ENCODE peak calls at places on chromosomes 5 and 9, in five cellular contexts. U, X, P, R and A are unnamed samples. For H3K36me3, the result is how much of the 10 kb centered on the place peaks cover.

GRCh38 chr9:127536499-127536898 is 75.6 kb upstream of the STXBP1 start:
- DNase-seq in U (no peak), X (no peak), P (no peak), R (no peak), A (no peak)

GRCh38 chr5:120457839-120458507 is 6.1 kb upstream of the PRR16 start:
- DNase-seq in U (peak), X (peak), P (peak), R (peak), A (peak)

GRCh38 chr9:122338989-122339388 is 31.8 kb upstream of the PTGS1 start:
- DNase-seq in U (no peak), X (no peak), P (no peak), R (no peak), A (no peak)

GRCh38 chr5:170451764-170452365 is 52.0 kb upstream of the KCNIP1 start:
- DNase-seq in U (no peak), X (no peak), P (no peak), R (no peak), A (no peak)

GRCh38 chr5:141778211-141778610 is 96.2 kb upstream of the ARAP3 start:
- DNase-seq in U (no peak), X (no peak), P (peak), R (no peak), A (no peak)

GRCh38 chr5:96067902-96068614 is 106.4 kb upstream of the ELL2 start:
- DNase-seq in U (peak), X (no peak), P (no peak), R (no peak), A (no peak)

GRCh38 chr5:4189317-4189716 is 593.7 kb downstream of the IRX1 start:
- DNase-seq in U (no peak), X (no peak), P (no peak), R (no peak), A (no peak)

GRCh38 chr5:149581931-149582768 is 852 bp downstream of the ARHGEF37 start:
- DNase-seq in U (peak), X (no peak), P (no peak), R (no peak), A (no peak)

GRCh38 chr5:87729786-87730185 is 317.1 kb upstream of the CCNH start:
- DNase-seq in U (no peak), X (no peak), P (no peak), R (no peak), A (no peak)

GRCh38 chr5:154243736-154244135 is 53.2 kb downstream of the GALNT10 start:
- DNase-seq in U (no peak), X (no peak), P (no peak), R (no peak), A (no peak)

GRCh38 chr9:113593682-113594281 is 130.3 kb downstream of the RGS3 start:
- DNase-seq in U (peak), X (peak), P (no peak), R (no peak), A (peak)

GRCh38 chr5:118863345-118863744 is 125.0 kb downstream of the DTWD2 start:
- DNase-seq in U (no peak), X (no peak), P (no peak), R (no peak), A (no peak)

GRCh38 chr5:140881889-140882590 is at the start of gene PCDHA13:
- DNase-seq in U (peak), X (no peak), P (no peak), R (no peak), A (no peak)

GRCh38 chr5:107618233-107618632 is 52.5 kb downstream of the EFNA5 start:
- DNase-seq in U (no peak), X (no peak), P (no peak), R (no peak), A (no peak)

GRCh38 chr5:94031631-94032030 is 290.2 kb upstream of the POU5F2 start:
- DNase-seq in U (no peak), X (no peak), P (no peak), R (no peak), A (peak)

GRCh38 chr5:42301349-42301748 is 121.9 kb upstream of the GHR start:
- DNase-seq in U (no peak), X (no peak), P (no peak), R (no peak), A (no peak)

GRCh38 chr5:154779105-154779504 is 23.9 kb downstream of the LARP1 start:
- DNase-seq in U (no peak), X (no peak), P (no peak), R (no peak), A (no peak)

GRCh38 chr5:22372376-22372775 is 480.8 kb downstream of the CDH12 start:
- DNase-seq in U (peak), X (no peak), P (no peak), R (no peak), A (no peak)

GRCh38 chr9:121441163-121441562 is 58.5 kb downstream of the GGTA1 start:
- DNase-seq in U (no peak), X (no peak), P (no peak), R (no peak), A (no peak)

GRCh38 chr5:55868846-55869245 is 17.7 kb downstream of the IL31RA start:
- DNase-seq in U (no peak), X (no peak), P (no peak), R (no peak), A (no peak)

GRCh38 chr9:2109066-2109650 is 94.0 kb downstream of the SMARCA2 start:
- DNase-seq in U (no peak), X (no peak), P (no peak), R (no peak), A (no peak)

GRCh38 chr9:125579030-125579932 is 127.7 kb downstream of the MAPKAP1 start:
- DNase-seq in U (no peak), X (no peak), P (no peak), R (no peak), A (no peak)

GRCh38 chr5:172361566-172362238 is 78.1 kb upstream of the UBTD2 start:
- DNase-seq in U (no peak), X (no peak), P (no peak), R (no peak), A (peak)

GRCh38 chr5:65480306-65480865 is 1.3 kb downstream of the ADAMTS6 start:
- DNase-seq in U (peak), X (peak), P (peak), R (peak), A (peak)

GRCh38 chr9:63817622-63818518 is 1467.1 kb downstream of the FOXD4L5 start:
- DNase-seq in U (peak), X (peak), P (peak), R (peak), A (peak)

GRCh38 chr5:79035237-79035636 is 34.2 kb downstream of the DMGDH start:
- DNase-seq in U (no peak), X (no peak), P (no peak), R (no peak), A (no peak)

GRCh38 chr9:18142964-18143363 is 331.0 kb upstream of the ADAMTSL1 start:
- DNase-seq in U (peak), X (no peak), P (no peak), R (no peak), A (no peak)

GRCh38 chr9:124792976-124793594 is 16.2 kb downstream of the OLFML2A start:
- DNase-seq in U (no peak), X (no peak), P (no peak), R (no peak), A (peak)

GRCh38 chr9:89544280-89544664 is 46.4 kb upstream of the SEMA4D start:
- DNase-seq in U (no peak), X (no peak), P (no peak), R (no peak), A (no peak)

GRCh38 chr9:36820392-36820861 is 213.6 kb downstream of the PAX5 start:
- DNase-seq in U (no peak), X (no peak), P (no peak), R (no peak), A (no peak)

GRCh38 chr5:160036243-160036642 is 27.3 kb downstream of the TTC1 start:
- DNase-seq in U (peak), X (peak), P (no peak), R (no peak), A (peak)

GRCh38 chr5:141488591-141489478 is at the start of gene PCDHGC5:
- DNase-seq in U (peak), X (no peak), P (no peak), R (no peak), A (no peak)

GRCh38 chr9:21542780-21543179 is 60.7 kb upstream of the IFNE start:
- DNase-seq in U (no peak), X (no peak), P (no peak), R (no peak), A (no peak)

GRCh38 chr5:110851357-110851756 is 112.5 kb downstream of the SLC25A46 start:
- DNase-seq in U (no peak), X (no peak), P (no peak), R (no peak), A (no peak)

GRCh38 chr5:56279979-56280378 is 46.8 kb upstream of the ANKRD55 start:
- DNase-seq in U (no peak), X (no peak), P (no peak), R (no peak), A (peak)

GRCh38 chr9:137185921-137186320 is 2.4 kb downstream of the ANAPC2 start:
- DNase-seq in U (no peak), X (no peak), P (no peak), R (no peak), A (no peak)

GRCh38 chr9:137188086-137188489 is 272 bp downstream of the ANAPC2 start:
- DNase-seq in U (no peak), X (no peak), P (no peak), R (no peak), A (no peak)

GRCh38 chr9:137188490-137189296 is at the start of the genes ANAPC2 and SSNA1:
- DNase-seq in U (peak), X (peak), P (peak), R (peak), A (peak)

GRCh38 chr9:137186385-137186784 is 2.0 kb downstream of the ANAPC2 start:
- DNase-seq in U (no peak), X (no peak), P (no peak), R (no peak), A (no peak)

DNA sequence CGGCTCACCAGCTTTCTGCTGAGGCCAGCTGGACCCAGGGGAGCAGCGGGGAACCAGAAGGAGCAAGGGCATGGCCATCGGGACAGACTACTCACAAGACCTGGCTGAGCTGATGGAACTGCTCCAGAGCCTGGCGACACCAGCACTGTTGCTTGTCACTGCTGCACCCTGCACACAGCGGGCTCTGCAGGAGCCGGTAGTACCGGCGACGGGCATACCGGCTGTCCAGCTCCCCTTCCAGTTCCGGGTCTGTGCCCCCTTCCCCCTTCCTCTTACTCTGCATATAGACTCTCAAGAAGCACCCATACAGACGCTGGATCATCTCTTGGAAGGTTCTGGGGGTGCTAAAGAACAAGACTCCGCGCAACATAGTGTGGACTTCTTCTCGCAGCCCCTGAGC is 974 bp downstream of the ANAPC2 start:
- DNase-seq in U (no peak), X (no peak), P (no peak), R (no peak), A (no peak)
- H3K36me3 ChIP-seq in U (under half), X (half or more), P (half or more), R (under half), A (under half)

GRCh38 chr5:54676466-54676865 is 158.9 kb downstream of the SNX18 start:
- DNase-seq in U (no peak), X (no peak), P (no peak), R (no peak), A (peak)

GRCh38 chr5:54678737-54679136 is 161.2 kb downstream of the SNX18 start:
- DNase-seq in U (no peak), X (no peak), P (no peak), R (no peak), A (no peak)

GRCh38 chr5:54679686-54680085 is 162.1 kb downstream of the SNX18 start:
- DNase-seq in U (no peak), X (no peak), P (no peak), R (no peak), A (no peak)

GRCh38 chr5:54676964-54677363 is 159.4 kb downstream of the SNX18 start:
- DNase-seq in U (no peak), X (no peak), P (no peak), R (no peak), A (no peak)

GRCh38 chr5:54681036-54681435 is 163.5 kb downstream of the SNX18 start:
- DNase-seq in U (no peak), X (no peak), P (no peak), R (no peak), A (no peak)
- TF ChIP-seq CTCF in U (no peak), X (no peak), P (no peak), R (no peak), A (no peak)

GRCh38 chr9:111400564-111400898 is 70.5 kb upstream of the OR2K2 start:
- DNase-seq in U (no peak), X (no peak), P (no peak), R (no peak), A (no peak)

GRCh38 chr9:111393971-111394370 is 63.9 kb upstream of the OR2K2 start:
- DNase-seq in U (no peak), X (no peak), P (no peak), R (no peak), A (no peak)

GRCh38 chr9:111399772-111400563 is 69.9 kb upstream of the OR2K2 start:
- DNase-seq in U (peak), X (no peak), P (peak), R (no peak), A (no peak)

DNA sequence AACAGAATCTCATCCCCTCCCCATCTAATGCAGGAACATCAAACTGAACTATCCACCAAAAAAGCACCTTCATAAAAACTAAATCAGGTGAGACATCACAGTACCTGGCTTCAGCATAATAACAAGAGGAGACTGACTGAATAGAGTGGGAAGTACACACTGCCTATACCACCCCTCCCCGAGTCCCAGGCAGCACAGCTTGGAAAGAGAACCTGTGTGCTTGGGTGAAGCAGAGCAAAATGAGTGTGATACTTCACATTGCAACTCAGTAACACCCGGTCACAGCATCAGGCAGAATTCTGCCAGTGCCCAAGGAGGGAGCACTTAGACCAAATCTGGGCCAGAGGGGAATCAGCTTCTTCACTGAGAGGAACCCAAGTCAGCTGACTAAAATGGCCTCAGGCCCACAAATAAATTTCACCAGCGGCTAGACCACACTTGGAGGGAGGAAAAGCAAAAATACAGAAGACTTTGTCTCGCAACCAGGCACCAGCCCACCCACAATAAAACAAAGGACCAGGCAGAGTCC is 69.3 kb upstream of the OR2K2 start:
- DNase-seq in U (no peak), X (no peak), P (no peak), R (no peak), A (no peak)
- H3K36me3 ChIP-seq in U (half or more), X (half or more), P (half or more), R (under half), A (under half)

GRCh38 chr9:105244996-105245719 is 707 bp downstream of the SLC44A1 start:
- DNase-seq in U (peak), X (peak), P (peak), R (peak), A (peak)
- TF ChIP-seq CTCF in U (peak), X (no peak), P (peak), R (no peak), A (peak)

GRCh38 chr9:104882574-104882973 is 45.4 kb downstream of the ABCA1 start:
- DNase-seq in U (no peak), X (no peak), P (no peak), R (no peak), A (no peak)

GRCh38 chr9:104890433-104890770 is 37.6 kb downstream of the ABCA1 start:
- DNase-seq in U (no peak), X (no peak), P (no peak), R (no peak), A (no peak)

GRCh38 chr9:104881991-104882555 is 45.9 kb downstream of the ABCA1 start:
- DNase-seq in U (no peak), X (no peak), P (no peak), R (no peak), A (no peak)

GRCh38 chr9:104885818-104886709 is 41.9 kb downstream of the ABCA1 start:
- DNase-seq in U (peak), X (no peak), P (no peak), R (no peak), A (no peak)
- H3K36me3 ChIP-seq in U (half or more), X (half or more), P (half or more), R (under half), A (under half)

GRCh38 chr5:168346417-168346816 is 55.0 kb downstream of the WWC1 start:
- DNase-seq in U (peak), X (no peak), P (no peak), R (no peak), A (peak)

GRCh38 chr5:168342151-168342825 is 50.8 kb downstream of the WWC1 start:
- DNase-seq in U (no peak), X (no peak), P (no peak), R (no peak), A (peak)

GRCh38 chr5:168340487-168340886 is 49.0 kb downstream of the WWC1 start:
- DNase-seq in U (no peak), X (no peak), P (no peak), R (no peak), A (no peak)

GRCh38 chr5:168341178-168341577 is 49.7 kb downstream of the WWC1 start:
- DNase-seq in U (no peak), X (no peak), P (no peak), R (no peak), A (no peak)

DNA sequence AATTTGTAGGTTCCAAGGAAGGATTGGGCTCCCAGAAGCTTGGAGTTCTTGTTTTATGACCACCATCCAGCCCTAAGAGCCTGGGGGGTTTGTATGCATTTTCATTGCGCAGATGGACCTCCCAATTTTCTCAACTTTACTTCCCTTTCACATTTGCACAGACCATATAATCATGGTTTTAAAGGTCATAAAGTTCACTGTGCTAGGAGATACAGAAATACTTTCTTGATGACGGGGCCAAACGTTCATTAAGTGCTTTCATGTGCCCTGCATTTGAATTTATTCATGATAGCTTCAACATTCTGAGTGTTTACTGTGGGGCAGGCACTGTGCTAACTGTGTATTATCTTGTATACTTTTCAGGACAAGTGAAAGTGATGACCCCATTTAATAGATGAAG is 51.5 kb downstream of the WWC1 start:
- DNase-seq in U (peak), X (no peak), P (no peak), R (no peak), A (no peak)
- TF ChIP-seq CTCF in U (no peak), X (no peak), P (no peak), R (no peak), A (no peak)

DNA sequence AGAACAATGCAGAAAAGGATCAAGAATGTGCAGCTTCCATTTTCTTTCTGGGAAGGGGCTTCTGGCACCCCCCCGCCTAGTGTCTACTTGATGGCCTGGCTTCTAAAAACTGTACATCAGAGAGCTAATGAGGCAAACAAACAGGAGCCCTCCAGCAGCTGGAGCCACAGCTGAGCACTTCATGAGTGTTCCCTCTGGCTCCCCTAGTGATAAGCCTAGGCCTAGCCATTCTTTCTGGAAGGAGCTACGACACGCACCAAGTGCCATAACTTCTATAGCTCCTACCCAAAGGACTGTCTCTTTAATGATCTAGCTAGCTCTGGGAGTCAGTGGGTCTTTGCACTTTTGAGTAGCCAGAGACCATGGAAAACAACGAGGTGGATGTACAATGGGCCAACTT is 66.1 kb downstream of the DNAH5 start:
- DNase-seq in U (peak), X (no peak), P (no peak), R (no peak), A (no peak)
- H3K36me3 ChIP-seq in U (under half), X (under half), P (under half), R (under half), A (under half)

DNA sequence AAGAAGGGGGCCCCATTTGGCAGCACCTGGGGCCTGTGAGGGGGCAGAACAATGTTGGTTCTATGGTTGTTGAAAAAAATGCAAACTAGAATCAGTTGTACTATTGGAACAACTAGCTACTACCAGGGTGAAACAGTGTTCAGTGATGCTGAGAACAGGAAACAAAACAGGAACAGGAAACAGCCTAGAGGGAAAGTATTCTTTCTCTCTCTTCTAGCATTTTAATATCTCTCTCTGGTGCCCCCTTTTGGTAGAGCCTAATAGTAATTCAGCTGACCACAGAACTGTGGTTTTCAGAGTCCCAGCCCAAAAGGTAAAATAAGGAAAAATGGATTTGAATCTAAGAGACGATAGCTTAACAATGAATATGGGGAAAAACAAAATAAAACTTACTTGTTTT is 138.0 kb upstream of the KCNN2 start:
- DNase-seq in U (peak), X (no peak), P (peak), R (no peak), A (no peak)
- TF ChIP-seq CTCF in U (peak), X (no peak), P (peak), R (no peak), A (no peak)

GRCh38 chr5:139681112-139681458 is 32.9 kb downstream of the CXXC5 start:
- DNase-seq in U (no peak), X (no peak), P (no peak), R (no peak), A (no peak)

GRCh38 chr5:139682016-139682975 is 34.1 kb downstream of the CXXC5 start:
- DNase-seq in U (peak), X (no peak), P (no peak), R (no peak), A (no peak)

GRCh38 chr5:139681466-139681865 is 33.3 kb downstream of the CXXC5 start:
- DNase-seq in U (no peak), X (no peak), P (no peak), R (no peak), A (no peak)

GRCh38 chr5:139678751-139679750 is 30.9 kb downstream of the CXXC5 start:
- DNase-seq in U (no peak), X (peak), P (no peak), R (no peak), A (no peak)

GRCh38 chr5:139680368-139681111 is 32.4 kb downstream of the CXXC5 start:
- DNase-seq in U (no peak), X (no peak), P (no peak), R (no peak), A (no peak)
- H3K36me3 ChIP-seq in U (under half), X (under half), P (under half), R (under half), A (under half)